ENCODE peak calls at places on chromosome 9, in four cellular contexts. One of them, this sample, is unnamed.

GRCh38 chr9:125400725-125401124 is 139.1 kb downstream of the GAPVD1 start:
- DNase-seq in PC-9: no peak
- DNase-seq in PC-3: no peak
- DNase-seq in K562: no peak
- DNase-seq in this sample: no peak

GRCh38 chr9:99416007-99416406 is 193.9 kb downstream of the SEC61B start:
- DNase-seq in K562: no peak
- DNase-seq in PC-3: peak
- DNase-seq in PC-9: no peak
- DNase-seq in this sample: peak

GRCh38 chr9:127735530-127736176 is 559 bp upstream of the TOR2A start:
- DNase-seq in PC-3: no peak
- DNase-seq in K562: no peak
- DNase-seq in PC-9: no peak
- DNase-seq in this sample: no peak

GRCh38 chr9:130147910-130148309 is 24.3 kb upstream of the NCS1 start:
- DNase-seq in PC-9: no peak
- DNase-seq in PC-3: no peak
- DNase-seq in K562: no peak
- DNase-seq in this sample: no peak

GRCh38 chr9:34759432-34760134 is 49.6 kb upstream of the CCL21 start:
- DNase-seq in PC-9: no peak
- DNase-seq in K562: no peak
- DNase-seq in PC-3: no peak
- DNase-seq in this sample: no peak

GRCh38 chr9:113669523-113670115 is 206.1 kb downstream of the RGS3 start:
- DNase-seq in K562: no peak
- DNase-seq in PC-3: no peak
- DNase-seq in PC-9: no peak
- DNase-seq in this sample: no peak

GRCh38 chr9:6924149-6924548 is 166.4 kb downstream of the KDM4C start:
- DNase-seq in PC-9: no peak
- DNase-seq in PC-3: no peak
- DNase-seq in K562: no peak
- DNase-seq in this sample: no peak

GRCh38 chr9:109249615-109250014 is 71.2 kb downstream of the EPB41L4B start:
- DNase-seq in K562: no peak
- DNase-seq in PC-3: no peak
- DNase-seq in PC-9: no peak
- DNase-seq in this sample: no peak

GRCh38 chr9:37200572-37201005 is 80.2 kb downstream of the ZCCHC7 start:
- DNase-seq in PC-9: peak
- DNase-seq in K562: peak
- DNase-seq in PC-3: peak
- DNase-seq in this sample: peak

GRCh38 chr9:130305381-130305780 is 39.8 kb downstream of the HMCN2 start:
- DNase-seq in PC-9: no peak
- DNase-seq in PC-3: no peak
- DNase-seq in K562: no peak
- DNase-seq in this sample: no peak

GRCh38 chr9:76438841-76439588 is 20.0 kb upstream of the GCNT1 start:
- DNase-seq in PC-3: no peak
- DNase-seq in K562: no peak
- DNase-seq in PC-9: no peak
- DNase-seq in this sample: no peak

DNA sequence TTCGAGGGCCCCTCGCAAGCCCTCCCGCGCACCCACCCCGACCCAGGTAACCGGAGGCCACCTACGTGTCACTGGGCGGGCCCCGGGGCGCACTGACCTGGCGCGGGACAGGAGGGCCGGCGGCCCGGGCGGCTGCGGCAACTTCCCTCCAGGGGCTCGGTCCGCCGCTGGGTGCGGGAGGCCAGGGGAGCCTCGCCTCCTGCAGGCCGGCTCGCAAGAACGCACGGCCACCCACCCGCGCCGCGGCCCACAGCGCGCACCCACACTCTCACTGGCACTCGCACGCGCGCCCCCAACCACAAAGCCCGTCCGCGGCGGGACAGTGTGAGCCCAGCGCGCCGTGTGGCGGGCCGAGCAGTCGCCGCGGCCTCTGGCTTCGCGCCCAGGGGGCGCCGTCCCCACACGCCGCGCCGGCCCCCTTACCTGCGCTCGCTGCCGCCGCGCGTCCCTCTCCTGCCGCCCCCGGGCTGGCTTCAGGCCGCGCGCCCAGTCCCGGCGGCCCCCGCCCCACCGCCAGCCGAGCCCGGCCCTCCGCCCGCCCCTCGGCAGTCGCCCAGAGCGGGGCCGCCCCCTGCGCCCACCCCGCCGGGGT is 430 bp downstream of the LPAR1 start:
- DNase-seq in PC-3: peak
- DNase-seq in PC-9: no peak
- DNase-seq in K562: no peak
- DNase-seq in this sample: peak
- TF ChIP-seq EZH2 in PC-3: no peak
- TF ChIP-seq EZH2 in PC-9: no peak
- TF ChIP-seq EZH2 in K562: no peak
- TF ChIP-seq EZH2 in this sample: no peak

GRCh38 chr9:121651295-121652036 is at the start of gene DAB2IP:
- DNase-seq in PC-9: no peak
- DNase-seq in K562: no peak
- DNase-seq in PC-3: peak
- DNase-seq in this sample: peak

GRCh38 chr9:121652037-121652837 is 803 bp downstream of the DAB2IP start:
- DNase-seq in PC-3: no peak
- DNase-seq in K562: no peak
- DNase-seq in PC-9: no peak
- DNase-seq in this sample: peak

GRCh38 chr9:121650220-121651013 is 1.0 kb upstream of the DAB2IP start:
- DNase-seq in PC-9: peak
- DNase-seq in K562: peak
- DNase-seq in PC-3: peak
- DNase-seq in this sample: peak

GRCh38 chr9:121649476-121650219 is 1.8 kb upstream of the DAB2IP start:
- DNase-seq in PC-9: no peak
- DNase-seq in PC-3: peak
- DNase-seq in K562: no peak
- DNase-seq in this sample: no peak

DNA sequence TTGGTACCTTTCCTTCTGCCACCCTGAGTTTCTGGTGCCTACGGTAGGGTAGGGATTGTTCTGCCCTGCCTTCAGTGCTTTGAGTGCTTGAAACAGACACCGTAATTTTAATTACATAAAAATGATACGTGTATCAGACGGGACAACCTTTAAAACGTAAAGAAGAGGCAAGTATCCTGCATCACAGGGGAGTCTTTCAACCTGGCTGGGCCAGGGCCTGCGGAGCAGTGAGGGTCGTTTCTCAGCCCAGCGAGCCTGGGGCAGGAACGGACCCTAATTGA is 480 bp upstream of the DAB2IP start:
- DNase-seq in PC-3: no peak
- DNase-seq in PC-9: no peak
- DNase-seq in K562: no peak
- DNase-seq in this sample: peak
- TF ChIP-seq EZH2 in PC-3: no peak
- TF ChIP-seq EZH2 in PC-9: no peak
- TF ChIP-seq EZH2 in K562: no peak
- TF ChIP-seq EZH2 in this sample: no peak

DNA sequence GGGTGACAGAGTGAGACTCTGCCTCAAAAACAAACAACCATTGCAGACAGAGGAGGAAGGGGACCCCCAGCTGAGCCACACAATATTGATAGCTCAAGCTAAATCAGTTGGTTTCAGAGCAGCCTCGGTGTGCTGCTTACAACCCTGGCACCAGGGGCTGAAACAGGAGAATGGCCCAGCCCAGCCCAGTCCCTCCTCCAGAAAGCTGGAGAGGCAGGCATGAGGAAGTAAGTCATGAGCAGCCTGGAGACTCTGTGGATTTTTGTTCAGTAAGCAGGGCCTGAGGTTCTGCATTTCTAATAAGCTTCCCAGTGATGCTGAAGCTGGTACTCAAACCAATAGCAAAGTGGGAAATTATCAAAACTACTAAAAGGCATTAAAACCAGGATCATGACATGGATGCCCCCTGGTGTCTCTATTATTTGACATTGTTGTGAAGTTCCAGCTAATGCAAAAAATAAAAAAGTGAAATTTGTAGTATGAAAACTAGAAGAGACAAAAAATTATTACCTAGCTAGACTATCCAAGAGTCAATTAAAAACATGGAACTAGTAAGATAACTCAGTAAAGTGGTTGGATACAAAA is 14.2 kb downstream of the PRRT1B start:
- DNase-seq in K562: no peak
- DNase-seq in PC-9: no peak
- DNase-seq in PC-3: no peak
- DNase-seq in this sample: no peak
- TF ChIP-seq EZH2 in K562: no peak
- TF ChIP-seq EZH2 in PC-9: no peak
- TF ChIP-seq EZH2 in PC-3: no peak
- TF ChIP-seq EZH2 in this sample: no peak

GRCh38 chr9:106859957-106860715 is 2.8 kb upstream of the ZNF462 start:
- DNase-seq in PC-9: no peak
- DNase-seq in K562: no peak
- DNase-seq in PC-3: peak
- DNase-seq in this sample: peak
- TF ChIP-seq EZH2 in PC-9: no peak
- TF ChIP-seq EZH2 in K562: no peak
- TF ChIP-seq EZH2 in PC-3: no peak
- TF ChIP-seq EZH2 in this sample: no peak

GRCh38 chr9:94150890-94151660 is 66.8 kb downstream of the PTPDC1 start:
- DNase-seq in PC-3: no peak
- DNase-seq in PC-9: no peak
- DNase-seq in K562: no peak
- DNase-seq in this sample: no peak

GRCh38 chr9:94148419-94148818 is 64.2 kb downstream of the PTPDC1 start:
- DNase-seq in PC-3: no peak
- DNase-seq in PC-9: no peak
- DNase-seq in K562: no peak
- DNase-seq in this sample: peak

GRCh38 chr9:94149696-94150095 is 65.4 kb downstream of the PTPDC1 start:
- DNase-seq in K562: no peak
- DNase-seq in PC-3: no peak
- DNase-seq in PC-9: no peak
- DNase-seq in this sample: no peak

GRCh38 chr9:94147776-94148175 is 63.5 kb downstream of the PTPDC1 start:
- DNase-seq in K562: no peak
- DNase-seq in PC-9: no peak
- DNase-seq in PC-3: no peak
- DNase-seq in this sample: no peak

GRCh38 chr9:94150279-94150828 is 66.1 kb downstream of the PTPDC1 start:
- DNase-seq in K562: no peak
- DNase-seq in PC-3: no peak
- DNase-seq in PC-9: no peak
- DNase-seq in this sample: no peak
- TF ChIP-seq EZH2 in K562: no peak
- TF ChIP-seq EZH2 in PC-3: no peak
- TF ChIP-seq EZH2 in PC-9: no peak
- TF ChIP-seq EZH2 in this sample: no peak

GRCh38 chr9:136098844-136099243 is 3.8 kb upstream of the NACC2 start:
- DNase-seq in K562: no peak
- DNase-seq in PC-9: no peak
- DNase-seq in PC-3: no peak
- DNase-seq in this sample: no peak
- TF ChIP-seq EZH2 in K562: no peak
- TF ChIP-seq EZH2 in PC-9: no peak
- TF ChIP-seq EZH2 in PC-3: no peak
- TF ChIP-seq EZH2 in this sample: no peak

GRCh38 chr9:2017209-2017458 is 2.0 kb downstream of the SMARCA2 start:
- DNase-seq in K562: peak
- DNase-seq in PC-9: no peak
- DNase-seq in PC-3: no peak
- DNase-seq in this sample: peak

GRCh38 chr9:2016411-2017208 is 1.5 kb downstream of the SMARCA2 start:
- DNase-seq in PC-9: no peak
- DNase-seq in PC-3: peak
- DNase-seq in K562: peak
- DNase-seq in this sample: peak

GRCh38 chr9:2018764-2019548 is 3.8 kb downstream of the SMARCA2 start:
- DNase-seq in K562: no peak
- DNase-seq in PC-9: no peak
- DNase-seq in PC-3: no peak
- DNase-seq in this sample: no peak

GRCh38 chr9:2018162-2018643 is 3.1 kb downstream of the SMARCA2 start:
- DNase-seq in K562: no peak
- DNase-seq in PC-9: no peak
- DNase-seq in PC-3: no peak
- DNase-seq in this sample: no peak

GRCh38 chr9:2017459-2018161 is 2.5 kb downstream of the SMARCA2 start:
- DNase-seq in K562: peak
- DNase-seq in PC-3: peak
- DNase-seq in PC-9: peak
- DNase-seq in this sample: peak
- TF ChIP-seq EZH2 in K562: no peak
- TF ChIP-seq EZH2 in PC-3: no peak
- TF ChIP-seq EZH2 in PC-9: no peak
- TF ChIP-seq EZH2 in this sample: no peak

GRCh38 chr9:134319306-134320194 is 6.7 kb upstream of the RXRA start:
- DNase-seq in PC-3: no peak
- DNase-seq in PC-9: no peak
- DNase-seq in K562: no peak
- DNase-seq in this sample: no peak

GRCh38 chr9:134321957-134322741 is 4.1 kb upstream of the RXRA start:
- DNase-seq in PC-9: no peak
- DNase-seq in K562: no peak
- DNase-seq in PC-3: no peak
- DNase-seq in this sample: no peak

GRCh38 chr9:134320195-134320885 is 5.9 kb upstream of the RXRA start:
- DNase-seq in K562: no peak
- DNase-seq in PC-3: no peak
- DNase-seq in PC-9: no peak
- DNase-seq in this sample: no peak

GRCh38 chr9:134321571-134321930 is 4.7 kb upstream of the RXRA start:
- DNase-seq in PC-9: no peak
- DNase-seq in PC-3: no peak
- DNase-seq in K562: no peak
- DNase-seq in this sample: no peak

DNA sequence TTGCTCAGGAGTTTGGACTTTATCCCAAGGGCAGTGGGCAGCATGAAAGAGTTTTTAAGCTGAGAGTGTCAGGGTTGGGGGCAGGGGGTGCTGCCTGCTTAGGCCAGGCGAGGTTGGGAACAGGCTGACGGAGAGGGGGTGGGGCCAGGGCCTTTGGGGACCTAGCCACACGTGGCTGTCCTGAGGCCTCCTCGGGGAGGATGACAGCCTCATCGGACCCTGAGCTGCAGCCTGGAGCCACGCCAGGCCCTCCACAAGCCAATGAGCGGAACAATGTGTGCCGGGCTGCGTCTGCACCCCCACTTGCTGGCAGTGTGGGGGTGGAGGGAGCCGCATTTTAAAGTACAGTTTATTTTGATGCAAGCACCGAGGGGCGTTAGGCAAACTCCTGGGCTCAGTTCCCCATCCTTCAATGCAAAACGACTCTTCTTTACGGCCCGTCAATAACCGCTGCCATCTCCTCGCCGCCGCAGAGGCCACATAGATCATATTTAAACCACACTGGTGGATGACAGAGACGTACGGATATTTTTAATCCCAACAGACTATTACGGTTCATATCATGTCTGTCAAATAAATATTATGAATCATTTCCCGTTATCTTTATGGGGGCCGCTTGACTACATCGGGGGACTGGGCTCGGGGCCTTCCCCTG is 5.2 kb upstream of the RXRA start:
- DNase-seq in K562: no peak
- DNase-seq in PC-3: no peak
- DNase-seq in PC-9: no peak
- DNase-seq in this sample: no peak
- TF ChIP-seq EZH2 in K562: no peak
- TF ChIP-seq EZH2 in PC-3: no peak
- TF ChIP-seq EZH2 in PC-9: no peak
- TF ChIP-seq EZH2 in this sample: no peak

This sample was measured in A673.